ENCODE peak calls at places on chromosomes 1 and 21, in six cellular contexts. M, C, O, E, L and V are unnamed samples.

GRCh38 chr1:199282910-199283309 is 644.1 kb downstream of the PTPRC start:
- DNase-seq in M (no peak), C (no peak), O (no peak), E (no peak), L (no peak), V (no peak)

GRCh38 chr1:64505232-64505943 is 35.5 kb downstream of the CACHD1 start:
- DNase-seq in M (peak), C (peak), O (peak), E (no peak), L (no peak), V (peak)

GRCh38 chr1:56453016-56453721 is 126.2 kb downstream of the PLPP3 start:
- DNase-seq in M (peak), C (no peak), O (no peak), E (no peak), L (no peak), V (no peak)

GRCh38 chr21:45323487-45324380 is 36.0 kb upstream of the POFUT2 start:
- DNase-seq in M (no peak), C (no peak), O (no peak), E (no peak), L (no peak), V (no peak)

GRCh38 chr1:34547043-34547674 is 207.7 kb upstream of the GJB5 start:
- DNase-seq in M (peak), C (no peak), O (no peak), E (no peak), L (no peak), V (peak)

GRCh38 chr1:181486098-181486420 is 2.7 kb downstream of the CACNA1E start:
- DNase-seq in M (no peak), C (no peak), O (no peak), E (no peak), L (no peak), V (no peak)

GRCh38 chr1:16012590-16013219 is 5.1 kb downstream of the HSPB7 start:
- DNase-seq in M (peak), C (peak), O (no peak), E (no peak), L (no peak), V (peak)

GRCh38 chr1:71861022-71861421 is 421.3 kb downstream of the NEGR1 start:
- DNase-seq in M (no peak), C (no peak), O (no peak), E (no peak), L (no peak), V (no peak)

GRCh38 chr1:23727362-23727811 is 15.9 kb upstream of the ELOA start:
- DNase-seq in M (no peak), C (no peak), O (no peak), E (no peak), L (no peak), V (no peak)

GRCh38 chr1:236129315-236129714 is 13.0 kb upstream of the GPR137B start:
- DNase-seq in M (peak), C (no peak), O (no peak), E (no peak), L (no peak), V (peak)

GRCh38 chr21:26443867-26444266 is 129.2 kb downstream of the CYYR1 start:
- DNase-seq in M (no peak), C (no peak), O (no peak), E (no peak), L (no peak), V (no peak)

GRCh38 chr1:29057700-29058099 is 66.0 kb downstream of the TMEM200B start:
- DNase-seq in M (no peak), C (no peak), O (no peak), E (no peak), L (no peak), V (no peak)

GRCh38 chr1:98323906-98324358 is 337.6 kb upstream of the SNX7 start:
- DNase-seq in M (peak), C (peak), O (no peak), E (peak), L (peak), V (no peak)

GRCh38 chr1:244749230-244750016 is 86.0 kb upstream of the COX20 start:
- DNase-seq in M (no peak), C (no peak), O (no peak), E (no peak), L (no peak), V (no peak)

GRCh38 chr1:156816561-156817328 is at the start of gene SH2D2A:
- DNase-seq in M (no peak), C (peak), O (peak), E (no peak), L (no peak), V (no peak)

GRCh38 chr1:157542676-157543075 is 9.6 kb downstream of the FCRL5 start:
- DNase-seq in M (no peak), C (no peak), O (no peak), E (no peak), L (no peak), V (no peak)

GRCh38 chr1:25694167-25694566 is 77.6 kb downstream of the MAN1C1 start:
- DNase-seq in M (peak), C (no peak), O (no peak), E (no peak), L (peak), V (no peak)

GRCh38 chr1:185693654-185694053 is 40.5 kb upstream of the HMCN1 start:
- DNase-seq in M (no peak), C (no peak), O (no peak), E (no peak), L (no peak), V (no peak)

GRCh38 chr1:8118031-8118451 is 91.9 kb upstream of the ERRFI1 start:
- DNase-seq in M (no peak), C (no peak), O (no peak), E (no peak), L (no peak), V (no peak)

GRCh38 chr1:21165076-21165475 is 11.6 kb downstream of the EIF4G3 start:
- DNase-seq in M (no peak), C (no peak), O (no peak), E (no peak), L (peak), V (no peak)

GRCh38 chr21:45297869-45298268 is 10.2 kb upstream of the POFUT2 start:
- DNase-seq in M (no peak), C (no peak), O (no peak), E (no peak), L (no peak), V (no peak)

GRCh38 chr1:164184273-164184672 is 374.7 kb upstream of the PBX1 start:
- DNase-seq in M (no peak), C (no peak), O (no peak), E (no peak), L (no peak), V (no peak)

GRCh38 chr1:54866801-54867716 is 19.9 kb downstream of the DHCR24 start:
- DNase-seq in M (peak), C (no peak), O (no peak), E (no peak), L (no peak), V (no peak)

GRCh38 chr1:1306070-1306660 is 1.6 kb downstream of the ACAP3 start:
- DNase-seq in M (peak), C (peak), O (no peak), E (no peak), L (peak), V (no peak)

GRCh38 chr1:90189889-90190288 is 195.0 kb downstream of the ZNF326 start:
- DNase-seq in M (no peak), C (no peak), O (no peak), E (no peak), L (no peak), V (no peak)

GRCh38 chr1:80249699-80250098 is 1243.2 kb upstream of the ADGRL4 start:
- DNase-seq in M (no peak), C (no peak), O (no peak), E (no peak), L (no peak), V (no peak)

GRCh38 chr1:86502721-86503430 is 34.1 kb downstream of the CLCA1 start:
- DNase-seq in M (peak), C (no peak), O (no peak), E (no peak), L (no peak), V (no peak)

GRCh38 chr21:42841156-42841915 is 38.0 kb downstream of the WDR4 start:
- DNase-seq in M (peak), C (no peak), O (no peak), E (no peak), L (no peak), V (no peak)

GRCh38 chr1:161258439-161259386 is at the start of gene PCP4L1:
- DNase-seq in M (peak), C (peak), O (no peak), E (no peak), L (peak), V (peak)

GRCh38 chr1:167984886-167985489 is 48.1 kb upstream of the MPC2 start:
- DNase-seq in M (no peak), C (peak), O (no peak), E (no peak), L (no peak), V (no peak)

GRCh38 chr1:167849656-167850055 is 64.3 kb downstream of the ADCY10 start:
- DNase-seq in M (no peak), C (no peak), O (no peak), E (no peak), L (no peak), V (no peak)

GRCh38 chr1:10398734-10399486 is at the start of gene PGD:
- DNase-seq in M (peak), C (peak), O (peak), E (peak), L (peak), V (peak)

GRCh38 chr1:84442256-84442655 is 36.8 kb upstream of the RPF1 start:
- DNase-seq in M (no peak), C (no peak), O (no peak), E (peak), L (peak), V (no peak)

GRCh38 chr1:111195002-111195684 is 5.3 kb downstream of the DENND2D start:
- DNase-seq in M (no peak), C (no peak), O (no peak), E (no peak), L (no peak), V (no peak)

GRCh38 chr1:214354440-214355148 is 73.6 kb downstream of the SMYD2 start:
- DNase-seq in M (no peak), C (no peak), O (no peak), E (no peak), L (peak), V (no peak)